ENCODE peak calls at places on chromosome 1, in eight cellular contexts. Y is K562, A is adrenal gland, M is A549, G is heart left ventricle, S is ovary, R is transverse colon, N is esophagus muscularis mucosa. K is an unnamed sample. For H3K4me1, the result is how much of the 10 kb centered on the place peaks cover.

GRCh38 chr1:224696891-224697765 is 81.0 kb downstream of the CNIH3 start:
- DNase-seq in Y (no peak), A (no peak), M (no peak), G (no peak), S (no peak), R (no peak), N (no peak), K (no peak)

GRCh38 chr1:62588000-62588399 is 9.3 kb upstream of the ANGPTL3 start:
- DNase-seq in Y (no peak), A (no peak), M (no peak), G (no peak), S (no peak), R (no peak), N (no peak), K (no peak)

GRCh38 chr1:82455342-82455741 is 654.6 kb downstream of the ADGRL2 start:
- DNase-seq in Y (no peak), A (no peak), M (no peak), G (no peak), S (no peak), R (no peak), N (no peak), K (no peak)

GRCh38 chr1:182641561-182641960 is 37.4 kb upstream of the RGS16 start:
- DNase-seq in Y (no peak), A (no peak), M (no peak), G (no peak), S (no peak), R (no peak), N (no peak), K (no peak)

GRCh38 chr1:31010081-31010989 is 55.2 kb downstream of the PUM1 start:
- DNase-seq in Y (no peak), A (no peak), M (no peak), G (no peak), S (no peak), R (no peak), N (no peak), K (no peak)

GRCh38 chr1:112358798-112359408 is 37.1 kb upstream of the CTTNBP2NL start:
- DNase-seq in Y (peak), A (peak), M (peak), G (peak), S (peak), R (peak), N (peak), K (peak)

GRCh38 chr1:4018721-4019521 is 118.8 kb upstream of the C1orf174 start:
- DNase-seq in Y (no peak), A (no peak), M (no peak), G (no peak), S (no peak), R (no peak), N (peak), K (no peak)

GRCh38 chr1:36350659-36351171 is 27.3 kb upstream of the EVA1B start:
- DNase-seq in Y (no peak), A (no peak), M (peak), G (no peak), S (no peak), R (no peak), N (no peak), K (no peak)

GRCh38 chr1:3018576-3018975 is 2.7 kb upstream of the ACTRT2 start:
- DNase-seq in Y (no peak), A (no peak), M (no peak), G (peak), S (no peak), R (peak), N (no peak), K (no peak)

DNA sequence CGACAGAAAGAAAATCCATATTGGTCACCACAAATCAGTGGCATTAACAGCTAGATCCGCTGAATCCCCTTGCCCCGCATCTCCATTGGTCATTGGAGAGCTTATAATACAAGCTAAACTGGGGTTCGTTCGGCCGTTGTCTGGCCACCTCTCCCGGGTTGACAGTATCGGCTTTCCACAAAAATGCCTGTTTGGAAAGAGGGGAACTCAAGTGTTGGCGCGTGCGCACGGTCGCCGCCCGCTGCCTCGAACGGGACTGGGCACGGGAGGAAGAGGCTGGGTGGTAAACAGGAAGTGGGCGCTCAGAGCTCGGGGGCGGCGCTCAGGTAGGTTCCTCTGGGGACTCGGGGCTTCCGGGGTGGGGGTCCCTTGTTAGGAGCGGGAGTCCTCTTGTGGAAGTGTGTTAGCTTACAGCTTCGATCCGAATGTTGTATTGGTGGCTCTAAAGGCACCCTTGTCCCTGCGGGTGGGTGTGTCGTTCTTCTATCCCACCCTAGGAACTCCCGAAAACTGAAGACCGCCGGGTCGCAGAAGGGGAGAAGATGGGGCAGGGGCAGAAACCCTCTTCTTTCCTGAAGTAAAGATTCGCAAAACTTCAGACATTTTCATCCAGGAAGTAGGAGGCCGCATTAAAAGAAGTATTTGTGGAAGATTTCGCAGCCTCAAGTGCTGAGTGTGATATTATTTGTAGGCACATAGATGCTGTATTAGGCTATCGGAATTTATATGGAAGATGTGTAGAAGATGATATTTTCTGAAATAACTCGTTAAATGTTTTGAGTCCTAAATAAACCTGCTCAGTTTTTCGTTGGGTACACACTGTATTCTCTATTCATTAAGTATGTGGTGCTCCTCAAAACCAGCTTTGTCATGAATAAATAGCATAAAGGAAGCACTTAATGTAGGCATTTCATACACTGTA is 988 bp downstream of the BROX start:
- DNase-seq in Y (peak), A (peak), M (peak), G (peak), S (peak), R (peak), N (peak), K (peak)
- TF ChIP-seq POLR2A in Y (peak), A (peak), M (peak), G (peak), S (peak), R (peak), N (no peak), K (peak)

GRCh38 chr1:64046243-64046642 is 157.2 kb upstream of the UBE2U start:
- DNase-seq in Y (no peak), A (no peak), M (no peak), G (no peak), S (no peak), R (no peak), N (peak), K (no peak)
- H3K4me1 ChIP-seq in Y (under half), A (under half), M (under half), G (under half), S (under half), R (under half), N (under half), K (under half)

DNA sequence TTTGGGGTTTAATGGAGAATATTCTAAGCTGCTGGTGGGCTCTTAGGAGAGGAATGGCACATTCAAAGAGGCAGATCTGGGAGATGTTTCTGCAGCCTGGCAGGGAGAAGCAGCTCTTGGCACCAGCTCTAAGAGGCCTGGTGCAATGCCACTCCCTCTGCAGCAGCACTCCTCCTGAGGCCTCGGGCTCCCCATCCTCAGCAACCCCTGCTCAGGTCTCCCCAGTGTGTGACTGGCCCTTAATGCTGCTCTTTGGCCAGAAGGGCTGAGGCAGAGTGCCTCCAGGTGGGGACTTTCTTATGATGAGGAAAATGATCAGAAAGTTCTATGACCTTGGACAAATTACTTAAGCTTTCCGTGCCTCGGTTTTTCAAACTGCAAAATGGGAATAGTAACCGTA is 55.5 kb downstream of the MAB21L3 start:
- DNase-seq in Y (no peak), A (no peak), M (no peak), G (no peak), S (no peak), R (no peak), N (peak), K (no peak)
- H3K4me3 ChIP-seq in Y (no peak), A (no peak), M (no peak), G (no peak), S (no peak), R (no peak), N (no peak), K (no peak)

DNA sequence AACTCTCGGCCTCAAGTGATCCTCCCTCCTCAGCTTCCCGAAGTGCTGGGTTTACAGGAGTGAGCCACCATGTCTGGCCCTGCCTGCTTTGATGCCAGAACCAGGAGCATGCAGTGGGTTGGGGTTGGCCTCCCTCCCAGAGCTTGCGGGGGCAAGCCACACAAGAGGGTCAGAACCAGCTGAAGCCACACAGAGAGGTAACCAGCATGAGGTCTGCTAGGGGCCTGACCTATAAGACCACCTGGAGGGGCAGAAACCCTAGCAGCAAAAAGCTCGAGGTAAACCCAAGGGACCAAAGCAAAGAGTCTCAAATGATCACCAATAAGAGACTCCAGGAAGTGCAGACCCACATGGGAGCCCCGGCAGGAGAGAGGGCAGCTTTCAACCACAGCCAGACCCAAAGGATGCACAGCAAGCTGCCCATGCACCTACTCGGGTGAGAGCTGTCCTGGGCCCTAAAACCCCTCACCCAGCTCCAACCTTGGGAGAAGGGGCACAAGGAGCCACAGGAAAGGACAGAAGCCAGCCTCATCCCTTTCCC is 81.2 kb downstream of the TOMM20 start:
- DNase-seq in Y (no peak), A (no peak), M (no peak), G (no peak), S (peak), R (no peak), N (no peak), K (no peak)
- TF ChIP-seq POLR2A in Y (no peak), A (no peak), M (no peak), G (no peak), S (no peak), R (no peak), N (no peak), K (no peak)

K was measured in gastrocnemius medialis.